ENCODE peak calls at places on chromosomes 6 and 20, in seven cellular contexts. M, J, L, P, W, E and V are unnamed samples.

GRCh38 chr6:138331444-138331843 is 46.3 kb upstream of the SMIM28 start:
- DNase-seq in J (no peak), M (no peak), L (no peak), E (no peak), W (no peak), P (no peak), V (no peak)

GRCh38 chr6:50995036-50995435 is 176.4 kb downstream of the TFAP2B start:
- DNase-seq in E (no peak), L (no peak), W (no peak), J (no peak), P (no peak), M (no peak), V (no peak)

GRCh38 chr6:135812085-135812526 is 39.4 kb upstream of the PDE7B start:
- DNase-seq in L (peak), P (peak), M (no peak), W (no peak), E (no peak), J (no peak), V (no peak)

GRCh38 chr6:123333000-123333756 is 303.6 kb downstream of the TRDN start:
- DNase-seq in P (no peak), W (no peak), L (peak), J (no peak), E (no peak), M (no peak), V (no peak)

GRCh38 chr20:56893206-56893605 is 264.1 kb downstream of the TFAP2C start:
- DNase-seq in W (no peak), P (no peak), M (no peak), L (no peak), E (peak), J (no peak), V (no peak)

GRCh38 chr6:72552938-72553337 is 68.9 kb upstream of the KCNQ5 start:
- DNase-seq in M (no peak), P (peak), W (no peak), E (no peak), J (no peak), L (peak), V (no peak)

GRCh38 chr6:87322304-87323212 is at the start of gene SMIM8:
- DNase-seq in P (peak), L (peak), E (peak), J (peak), M (peak), W (peak), V (peak)

GRCh38 chr6:81051952-81052351 is 700.5 kb downstream of the TENT5A start:
- DNase-seq in M (no peak), P (no peak), W (no peak), L (no peak), E (no peak), J (no peak), V (no peak)

GRCh38 chr6:31652925-31653724 is 664 bp upstream of the BAG6 start:
- DNase-seq in L (no peak), E (peak), W (no peak), M (peak), P (no peak), J (no peak), V (peak)

GRCh38 chr20:35974256-35974655 is 5.9 kb downstream of the CNBD2 start:
- DNase-seq in P (no peak), M (no peak), W (no peak), L (no peak), J (no peak), E (no peak), V (no peak)

DNA sequence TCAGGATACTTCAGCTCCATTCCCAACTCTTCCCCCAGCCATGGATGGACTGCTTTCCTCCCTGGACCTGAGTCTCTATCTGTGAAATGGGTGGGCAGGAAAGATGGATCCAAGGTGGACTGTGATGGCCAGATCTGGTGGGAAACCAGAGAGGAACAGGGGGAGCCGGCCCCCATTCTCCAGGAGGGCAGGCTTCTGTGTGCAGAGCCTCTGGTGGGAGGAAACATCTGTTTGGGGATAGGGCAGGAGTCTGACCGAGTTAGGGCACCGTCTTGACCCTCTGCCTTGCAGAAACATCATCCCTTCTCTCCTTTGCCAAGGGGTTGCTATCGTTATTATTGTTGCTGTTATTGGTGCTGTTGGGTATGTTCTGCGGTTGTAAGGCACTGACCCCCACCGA is 91.5 kb downstream of the TOX2 start:
- DNase-seq in L (no peak), M (no peak), E (no peak), W (no peak), P (no peak), J (no peak), V (no peak)
- TF ChIP-seq CTCF in L (no peak), M (no peak), E (no peak), W (no peak), P (no peak), J (no peak), V (no peak)

DNA sequence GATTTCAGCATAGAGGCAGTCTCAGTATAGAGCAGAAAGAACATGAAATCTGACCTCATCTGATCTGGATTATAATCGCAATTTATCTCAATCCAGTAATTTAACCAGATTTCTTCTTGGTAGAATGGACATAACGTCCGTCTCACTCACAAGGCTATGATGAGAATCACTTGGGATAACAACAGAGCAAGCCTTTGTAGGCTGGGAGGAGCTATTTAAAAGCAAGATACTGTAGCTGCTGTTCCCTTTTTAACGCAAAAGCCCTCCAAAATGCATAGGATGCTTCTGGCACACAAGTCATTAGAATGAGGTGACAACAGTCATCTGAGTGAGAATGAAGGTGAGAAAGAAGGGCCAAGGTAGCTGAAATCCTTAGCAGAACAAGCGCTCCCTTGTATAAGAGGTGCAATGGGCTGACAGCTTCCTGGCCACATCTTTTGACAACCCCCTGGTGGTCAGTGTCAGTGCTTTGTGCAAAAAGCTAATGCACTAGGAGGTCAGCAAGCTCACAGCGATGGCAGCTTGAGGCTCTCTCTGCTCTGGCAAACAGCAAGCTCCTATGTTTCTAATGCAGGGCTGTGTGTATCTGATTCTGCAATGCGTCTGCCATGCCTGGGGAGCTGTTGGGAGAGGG is 16.4 kb downstream of the METTL24 start:
- DNase-seq in L (no peak), W (no peak), P (peak), M (no peak), J (no peak), E (peak), V (no peak)
- TF ChIP-seq CTCF in L (peak), W (no peak), P (peak), M (peak), J (peak), E (peak), V (peak)

DNA sequence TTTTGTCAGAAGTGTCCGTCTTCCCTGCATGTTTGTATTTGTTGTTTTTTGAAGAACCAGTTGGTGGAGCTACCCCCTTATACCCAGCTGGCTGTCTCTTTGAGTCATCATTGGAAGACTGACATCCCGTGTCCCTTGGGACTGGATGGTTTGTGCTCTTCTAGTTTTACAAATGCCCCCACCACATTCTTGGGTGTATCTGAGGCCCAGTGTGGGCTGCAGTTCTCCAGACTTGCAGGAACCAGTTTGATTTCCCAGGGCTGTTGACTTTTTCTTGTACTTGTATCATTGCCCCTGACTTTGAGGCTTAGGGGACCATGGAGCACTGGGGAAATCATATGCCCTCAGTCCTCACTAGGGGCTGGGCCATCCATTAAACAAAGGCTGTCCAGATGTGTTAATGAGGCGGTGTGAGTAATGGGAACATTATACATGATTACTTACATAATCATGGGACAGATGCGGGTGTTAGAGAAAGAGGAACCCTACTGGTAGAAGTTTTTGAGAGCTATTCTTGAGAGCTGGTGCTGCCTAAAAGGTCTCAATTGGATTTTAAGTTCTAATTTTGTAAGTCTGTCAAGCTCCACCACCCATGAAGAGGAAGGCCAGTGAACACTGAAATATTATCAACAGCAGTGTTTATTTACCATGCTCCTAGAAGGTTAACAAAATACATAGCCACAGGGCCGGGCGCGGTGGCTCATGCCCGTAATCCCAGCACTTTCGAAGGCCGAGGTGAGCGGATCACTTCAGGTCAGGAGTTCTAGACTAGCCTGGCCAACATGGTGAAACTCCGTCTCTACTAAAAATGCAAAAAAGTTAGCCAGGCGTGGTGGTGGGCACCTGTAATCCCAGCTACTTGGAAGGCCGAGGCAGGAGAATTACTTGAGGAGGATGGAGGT is 8.5 kb downstream of the JARID2 start:
- DNase-seq in J (no peak), E (no peak), W (no peak), P (no peak), L (no peak), M (no peak), V (no peak)
- TF ChIP-seq CTCF in J (no peak), E (no peak), W (no peak), P (peak), L (no peak), M (no peak), V (peak)

GRCh38 chr6:3063733-3064700 is 4.3 kb upstream of the RIPK1 start:
- DNase-seq in J (peak), M (peak), W (peak), L (peak), P (peak), E (peak), V (peak)
- TF ChIP-seq CTCF in J (no peak), M (peak), W (no peak), L (no peak), P (no peak), E (no peak), V (no peak)

GRCh38 chr6:33632603-33633039 is 11.5 kb downstream of the ITPR3 start:
- DNase-seq in M (no peak), J (no peak), P (no peak), L (no peak), W (peak), E (peak), V (peak)
- TF ChIP-seq CTCF in M (peak), J (peak), P (peak), L (peak), W (peak), E (peak), V (peak)

GRCh38 chr6:33820243-33820642 is 16.4 kb upstream of the MLN start:
- DNase-seq in J (no peak), M (no peak), P (no peak), L (no peak), W (no peak), E (no peak), V (no peak)

GRCh38 chr6:33824461-33825154 is 20.8 kb upstream of the MLN start:
- DNase-seq in L (no peak), W (no peak), E (no peak), M (no peak), J (no peak), P (peak), V (no peak)

GRCh38 chr6:33823806-33824205 is 20.0 kb upstream of the MLN start:
- DNase-seq in J (no peak), L (no peak), E (no peak), W (no peak), P (no peak), M (no peak), V (no peak)

GRCh38 chr6:33820784-33821183 is 17.0 kb upstream of the MLN start:
- DNase-seq in W (no peak), P (no peak), J (no peak), M (no peak), L (no peak), E (no peak), V (no peak)

DNA sequence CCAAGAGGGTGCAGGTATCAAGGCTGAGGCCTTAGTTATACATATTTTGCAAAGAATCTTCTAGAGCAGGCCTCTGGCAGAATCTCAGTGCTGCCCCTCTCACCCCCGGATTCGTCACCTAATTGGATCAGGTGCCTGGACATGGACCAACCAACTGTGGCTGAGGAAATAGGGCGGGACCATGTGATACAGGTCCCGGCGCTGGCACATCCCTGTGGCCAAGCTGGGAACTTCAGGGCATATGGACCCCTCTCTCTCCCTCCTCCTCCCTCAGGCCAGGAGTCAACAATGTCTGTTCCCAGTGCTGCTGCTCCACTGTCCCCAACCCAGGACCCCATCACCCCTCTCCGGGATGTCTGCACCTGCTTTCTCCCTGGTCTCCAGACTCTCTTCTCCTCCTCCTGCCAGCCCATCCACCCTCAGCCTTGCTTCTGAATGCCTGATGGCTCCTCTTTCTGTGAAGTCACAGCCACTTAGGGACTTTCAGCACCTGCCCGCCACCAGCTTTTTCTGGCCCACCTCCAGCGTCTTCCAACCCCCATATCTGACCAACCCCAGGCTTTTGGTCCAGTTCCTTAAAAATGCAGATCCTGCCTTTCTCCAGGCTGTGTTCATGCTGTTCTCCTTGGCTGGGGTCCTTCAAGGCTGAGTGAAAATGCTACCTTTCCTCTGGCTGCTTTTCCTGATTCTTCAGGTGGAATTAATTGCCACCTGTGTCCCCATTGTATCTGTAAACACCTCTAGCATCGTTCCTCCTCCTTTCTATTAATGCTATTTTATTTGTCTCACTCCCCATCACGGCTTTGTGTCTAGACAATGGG is 19.0 kb upstream of the MLN start:
- DNase-seq in E (peak), J (no peak), M (no peak), L (no peak), W (no peak), P (no peak), V (no peak)
- TF ChIP-seq CTCF in E (peak), J (peak), M (peak), L (peak), W (no peak), P (peak), V (peak)